ENCODE peak calls at places on chromosomes 13 and 19, in ten cellular contexts. S, Z, A, R, T, H, E, J, G and W are unnamed samples.

GRCh38 chr13:22945321-22946226 is 235.2 kb upstream of the SGCG start:
- DNase-seq in E (no peak), S (no peak), A (no peak), Z (no peak), J (no peak), G (no peak), H (no peak), T (no peak), R (no peak), W (no peak)

GRCh38 chr19:50793558-50794065 is 3.4 kb downstream of the ACP4 start:
- DNase-seq in Z (no peak), R (no peak), A (no peak), H (no peak), S (no peak), G (no peak), E (no peak), T (no peak), J (no peak), W (no peak)

GRCh38 chr19:18300930-18301717 is 19.7 kb upstream of the JUND start:
- DNase-seq in S (no peak), R (no peak), T (peak; percentile 58), J (no peak), A (no peak), E (no peak), H (no peak), Z (no peak), G (no peak), W (no peak)

GRCh38 chr13:48570225-48570828 is 37.4 kb upstream of the RCBTB2 start:
- DNase-seq in E (no peak), R (no peak), G (no peak), S (no peak), A (peak; percentile 52), Z (no peak), H (no peak), J (no peak), T (no peak), W (no peak)

GRCh38 chr13:73598021-73598712 is 536.0 kb downstream of the KLF12 start:
- DNase-seq in H (no peak), A (no peak), G (no peak), T (no peak), R (no peak), Z (no peak), E (no peak), S (no peak), J (peak; percentile 2), W (no peak)

GRCh38 chr19:30978639-30979038 is 370.6 kb downstream of the TSHZ3 start:
- DNase-seq in J (no peak), S (no peak), Z (no peak), G (no peak), H (no peak), T (no peak), R (no peak), E (no peak), A (no peak), W (no peak)

GRCh38 chr13:40438999-40439797 is 227.2 kb downstream of the FOXO1 start:
- DNase-seq in G (no peak), E (no peak), Z (no peak), J (no peak), A (no peak), S (no peak), H (no peak), R (no peak), T (no peak), W (no peak)

GRCh38 chr19:8206147-8207087 is 2.8 kb upstream of the CERS4 start:
- DNase-seq in Z (no peak), A (no peak), H (no peak), S (peak; percentile 60), J (no peak), R (no peak), T (no peak), E (no peak), G (no peak), W (no peak)

GRCh38 chr13:42495751-42496150 is 78.2 kb upstream of the TNFSF11 start:
- DNase-seq in G (no peak), Z (no peak), R (no peak), E (no peak), A (no peak), T (no peak), S (no peak), J (no peak), H (no peak), W (no peak)

GRCh38 chr13:112986946-112987345 is 17.9 kb downstream of the MCF2L start:
- DNase-seq in H (no peak), E (no peak), G (no peak), A (no peak), R (no peak), Z (no peak), T (no peak), J (no peak), S (no peak), W (no peak)

GRCh38 chr19:43447655-43448054 is 17.8 kb downstream of the LYPD3 start:
- DNase-seq in G (no peak), H (no peak), T (no peak), J (no peak), A (no peak), R (no peak), S (no peak), Z (no peak), E (no peak), W (no peak)

GRCh38 chr13:40316301-40316700 is 350.1 kb downstream of the FOXO1 start:
- DNase-seq in E (no peak), R (no peak), S (no peak), H (no peak), A (no peak), Z (no peak), J (no peak), G (no peak), T (no peak), W (no peak)

GRCh38 chr13:112836940-112837339 is 132.1 kb upstream of the MCF2L start:
- DNase-seq in S (no peak), Z (no peak), R (no peak), H (no peak), J (no peak), E (no peak), T (no peak), G (no peak), A (no peak), W (no peak)

GRCh38 chr13:113608967-113609533 is 24.5 kb downstream of the TFDP1 start:
- DNase-seq in S (no peak), E (no peak), J (no peak), G (no peak), A (no peak), R (no peak), T (no peak), Z (no peak), H (no peak), W (no peak)

GRCh38 chr19:3269972-3270667 is 45.7 kb downstream of the CELF5 start:
- DNase-seq in J (no peak), E (no peak), G (no peak), T (no peak), Z (no peak), H (no peak), A (no peak), S (no peak), R (no peak), W (no peak)

GRCh38 chr13:75312884-75313520 is 169.0 kb downstream of the TBC1D4 start:
- DNase-seq in Z (peak; percentile 4), J (no peak), T (no peak), A (peak; percentile 7), R (peak; percentile 9), S (no peak), G (no peak), H (no peak), E (no peak), W (no peak)

GRCh38 chr19:3798137-3798536 is 12.0 kb upstream of the MATK start:
- DNase-seq in R (no peak), G (peak; percentile 40), Z (peak; percentile 23), H (no peak), T (no peak), J (no peak), E (no peak), A (no peak), S (no peak), W (no peak)

GRCh38 chr19:38713227-38713649 is 31.0 kb downstream of the CAPN12 start:
- DNase-seq in H (no peak), R (no peak), G (no peak), S (no peak), T (peak; percentile 73), Z (no peak), J (no peak), E (peak; percentile 75), A (no peak), W (no peak)

GRCh38 chr13:27481766-27482165 is 31.4 kb upstream of the MTIF3 start:
- DNase-seq in T (no peak), H (peak; percentile 61), Z (no peak), S (peak; percentile 84), A (peak; percentile 56), G (no peak), J (peak; percentile 4), R (peak; percentile 3), E (peak; percentile 58), W (no peak)

GRCh38 chr19:30388327-30388726 is 16.1 kb downstream of the ZNF536 start:
- DNase-seq in E (no peak), Z (no peak), T (no peak), A (no peak), R (no peak), S (no peak), G (no peak), J (no peak), H (no peak), W (no peak)

GRCh38 chr19:18388328-18389094 is 2.6 kb downstream of the GDF15 start:
- DNase-seq in J (peak; percentile 55), Z (peak; percentile 72), S (peak; percentile 76), T (peak; percentile 61), G (peak; percentile 76), H (peak; percentile 84), A (peak; percentile 81), E (peak; percentile 86), R (peak; percentile 59), W (peak; percentile 64)